ENCODE peak calls at places on chromosomes 16 and 17, in nine cellular contexts. E, H, P, Q, T, V, S, F and R are unnamed samples.

GRCh38 chr17:29590261-29590978 is 972 bp upstream of the GIT1 start:
- DNase-seq in E (no peak), H (no peak), P (peak; percentile 58), Q (no peak), T (peak; percentile 31), V (peak; percentile 56), S (no peak), F (peak; percentile 24), R (peak; percentile 17)

GRCh38 chr17:9371019-9371418 is 204.6 kb downstream of the STX8 start:
- DNase-seq in E (no peak), H (no peak), P (peak; percentile 91), Q (no peak), T (no peak), V (no peak), S (no peak), F (no peak), R (no peak)

GRCh38 chr17:62826956-62827355 is 18.8 kb upstream of the MARCHF10 start:
- DNase-seq in E (no peak), H (no peak), P (peak; percentile 62), Q (no peak), T (no peak), V (no peak), S (no peak), F (no peak), R (no peak)

GRCh38 chr17:43528988-43529814 is 16.9 kb downstream of the ETV4 start:
- DNase-seq in E (no peak), H (no peak), P (no peak), Q (no peak), T (no peak), V (no peak), S (no peak), F (no peak), R (no peak)

GRCh38 chr16:56997264-56997663 is 7.9 kb downstream of the NLRC5 start:
- DNase-seq in E (no peak), H (no peak), P (no peak), Q (no peak), T (no peak), V (no peak), S (no peak), F (no peak), R (peak; percentile 40)

GRCh38 chr17:29127840-29128239 is 52.4 kb downstream of the MYO18A start:
- DNase-seq in E (no peak), H (no peak), P (no peak), Q (no peak), T (no peak), V (no peak), S (no peak), F (no peak), R (no peak)

GRCh38 chr17:45050680-45051059 is 762 bp downstream of the DCAKD start:
- DNase-seq in E (no peak), H (peak; percentile 19), P (peak; percentile 28), Q (peak; percentile 46), T (no peak), V (peak; percentile 64), S (no peak), F (no peak), R (no peak)

GRCh38 chr17:37293770-37294169 is 82.0 kb upstream of the C17orf78 start:
- DNase-seq in E (no peak), H (no peak), P (no peak), Q (no peak), T (no peak), V (no peak), S (no peak), F (no peak), R (no peak)

GRCh38 chr17:49646391-49647255 is 31.3 kb downstream of the SPOP start:
- DNase-seq in E (no peak), H (no peak), P (peak; percentile 77), Q (no peak), T (no peak), V (no peak), S (no peak), F (no peak), R (no peak)

GRCh38 chr16:2473425-2473926 is 1.5 kb upstream of the TBC1D24 start:
- DNase-seq in E (no peak), H (no peak), P (no peak), Q (no peak), T (peak; percentile 36), V (peak; percentile 79), S (no peak), F (no peak), R (no peak)

GRCh38 chr16:2473999-2474876 is 689 bp upstream of the TBC1D24 start:
- DNase-seq in E (no peak), H (peak; percentile 71), P (peak; percentile 27), Q (peak; percentile 49), T (peak; percentile 56), V (peak; percentile 74), S (no peak), F (peak; percentile 59), R (no peak)

GRCh38 chr16:2475413-2476344 is 752 bp downstream of the TBC1D24 start:
- DNase-seq in E (no peak), H (peak; percentile 73), P (no peak), Q (peak; percentile 37), T (no peak), V (peak; percentile 81), S (no peak), F (no peak), R (no peak)

GRCh38 chr16:2476345-2476720 is 1.4 kb downstream of the TBC1D24 start:
- DNase-seq in E (no peak), H (no peak), P (no peak), Q (no peak), T (no peak), V (no peak), S (no peak), F (no peak), R (no peak)

GRCh38 chr16:2474877-2475412 is at the start of gene TBC1D24:
- DNase-seq in E (peak; percentile 77), H (peak; percentile 92), P (peak; percentile 72), Q (peak; percentile 83), T (peak; percentile 91), V (peak; percentile 88), S (peak; percentile 76), F (peak; percentile 91), R (peak; percentile 95)
- TF ChIP-seq POLR2A in E (peak; percentile 25), H (peak; percentile 57), P (peak; percentile 40), Q (peak; percentile 47), T (peak; percentile 67), V (peak; percentile 78), S (peak; percentile 69), F (no peak), R (no peak)

GRCh38 chr16:58345574-58346354 is 46.5 kb upstream of the GINS3 start:
- DNase-seq in E (no peak), H (no peak), P (no peak), Q (no peak), T (no peak), V (no peak), S (no peak), F (no peak), R (no peak)
- TF ChIP-seq CTCF in E (no peak), H (no peak), P (peak; percentile 33), Q (no peak), T (peak; percentile 56), V (no peak), S (no peak), F (peak; percentile 41), R (no peak)

GRCh38 chr17:68456529-68457167 is 648 bp downstream of the WIPI1 start:
- DNase-seq in E (peak; percentile 87), H (peak; percentile 79), P (peak; percentile 90), Q (peak; percentile 37), T (peak; percentile 81), V (peak; percentile 48), S (peak; percentile 80), F (peak; percentile 80), R (peak; percentile 83)
- TF ChIP-seq POLR2A in E (no peak), H (no peak), P (peak; percentile 63), Q (no peak), T (peak; percentile 64), V (no peak), S (peak; percentile 39), F (peak; percentile 5), R (no peak)

DNA sequence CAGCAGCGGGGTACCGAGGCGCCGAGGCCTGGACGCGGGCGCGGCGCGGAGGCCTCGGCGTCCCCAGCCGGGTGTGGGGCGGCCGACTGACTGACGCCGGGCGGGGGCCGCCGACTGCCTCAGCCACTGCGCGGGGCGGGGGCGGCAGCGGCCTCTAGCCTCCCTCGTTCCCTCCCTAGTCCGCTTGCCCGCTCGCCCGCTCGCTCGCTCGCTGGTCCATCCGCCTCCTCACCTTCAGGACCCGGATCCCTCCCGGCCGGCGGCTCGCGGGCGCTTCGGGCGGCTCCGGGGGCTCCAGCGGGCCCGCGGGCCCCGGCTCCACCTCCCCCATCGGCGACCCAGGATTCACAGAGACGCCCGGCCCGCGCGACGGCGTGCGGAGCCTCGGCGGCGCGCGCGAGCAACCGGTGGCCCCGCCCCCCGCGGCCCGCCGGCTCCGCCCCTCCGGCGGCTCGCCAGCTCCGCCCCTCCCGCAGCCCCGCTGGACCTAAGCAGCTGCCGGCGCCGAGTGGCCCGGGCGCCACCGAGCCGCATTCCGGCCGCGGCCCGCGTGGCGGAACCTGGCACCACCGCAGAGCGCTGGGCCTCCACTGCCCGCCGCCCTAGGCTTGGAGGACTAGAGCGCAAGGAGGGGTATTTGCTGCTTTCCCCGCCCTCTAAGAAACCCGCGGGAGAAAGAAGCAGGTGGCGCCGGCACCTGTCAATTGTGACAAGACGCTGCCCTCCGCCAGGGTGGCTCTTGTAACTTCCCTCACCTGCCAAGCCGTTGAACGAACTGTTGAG is 773 bp downstream of the PHLPP2 start:
- DNase-seq in E (peak; percentile 49), H (peak; percentile 86), P (peak; percentile 49), Q (peak; percentile 78), T (peak; percentile 81), V (peak; percentile 78), S (peak; percentile 39), F (peak; percentile 84), R (peak; percentile 93)
- TF ChIP-seq CTCF in E (no peak), H (peak; percentile 32), P (no peak), Q (peak; percentile 44), T (no peak), V (no peak), S (no peak), F (no peak), R (no peak)

GRCh38 chr16:85234310-85235235 is 122.3 kb upstream of the CIBAR2 start:
- DNase-seq in E (no peak), H (peak; percentile 61), P (peak; percentile 85), Q (no peak), T (peak; percentile 74), V (no peak), S (peak; percentile 51), F (peak; percentile 70), R (peak; percentile 40)
- TF ChIP-seq POLR2A in E (no peak), H (no peak), P (no peak), Q (no peak), T (peak; percentile 55), V (no peak), S (no peak), F (no peak), R (no peak)